ENCODE peak calls at places on chromosomes 11 and 22, in seven cellular contexts. J is ovary; D is MM.1S; S is stimulated activated naive CD8-positive, alpha-beta T cell treated with anti-CD3 and anti-CD28 coated beads, Interleukin-15, amount 100 ng/mL, for 72 hours; B is mucosa of gallbladder; N is T-helper 9 cell; C is HEK293T. W is an unnamed sample.

GRCh38 chr22:27986937-27987336 is 67.9 kb upstream of the PITPNB start:
- DNase-seq in J (no peak), B (no peak), C (no peak), N (no peak), S (no peak), D (no peak), W (peak; percentile 15)

GRCh38 chr11:66546368-66546965 is at the start of gene ACTN3:
- DNase-seq in N (peak; percentile 15), S (no peak), C (no peak), D (no peak), B (peak; percentile 22), J (peak; percentile 71), W (no peak)

GRCh38 chr11:9990221-9990973 is 303.6 kb downstream of the SBF2 start:
- DNase-seq in S (no peak), N (no peak), J (no peak), C (no peak), D (no peak), B (no peak), W (no peak)

GRCh38 chr22:23752090-23752691 is 1.3 kb upstream of the ZNF70 start:
- DNase-seq in J (peak; percentile 47), D (no peak), B (no peak), S (no peak), C (no peak), N (no peak), W (no peak)

GRCh38 chr11:57778318-57779037 is 16.9 kb downstream of the CTNND1 start:
- DNase-seq in C (peak; percentile 72), B (peak; percentile 95), S (no peak), J (peak; percentile 96), N (no peak), D (no peak), W (peak; percentile 100)

GRCh38 chr11:46658259-46658658 is 40.9 kb downstream of the ATG13 start:
- DNase-seq in S (no peak), N (no peak), D (no peak), J (no peak), C (no peak), B (no peak), W (no peak)

GRCh38 chr22:29799217-29799680 is 32.1 kb downstream of the UQCR10 start:
- DNase-seq in D (no peak), B (peak; percentile 93), S (no peak), N (no peak), J (peak; percentile 79), C (no peak), W (peak; percentile 73)

GRCh38 chr22:45537734-45538181 is 35.1 kb downstream of the FBLN1 start:
- DNase-seq in N (no peak), J (peak; percentile 72), B (peak; percentile 31), C (no peak), D (no peak), S (no peak), W (peak; percentile 91)

GRCh38 chr22:19853879-19854777 is 546 bp downstream of the GNB1L start:
- DNase-seq in C (peak; percentile 14), J (peak; percentile 44), B (peak; percentile 10), D (peak; percentile 22), N (no peak), S (peak; percentile 31), W (peak; percentile 40)

GRCh38 chr11:61949169-61950034 is 749 bp upstream of the BEST1 start:
- DNase-seq in B (peak; percentile 64), C (peak; percentile 79), J (peak; percentile 79), N (no peak), D (peak; percentile 26), S (peak; percentile 79), W (peak; percentile 85)

GRCh38 chr11:35105319-35106063 is 33.5 kb upstream of the CD44 start:
- DNase-seq in J (no peak), N (no peak), D (no peak), C (no peak), S (no peak), B (peak; percentile 21), W (no peak)

GRCh38 chr11:3196161-3197043 is 22.2 kb downstream of the MRGPRG start:
- DNase-seq in S (no peak), J (no peak), C (no peak), D (no peak), B (no peak), N (no peak), W (no peak)

GRCh38 chr22:22074634-22075381 is 92.2 kb upstream of the TOP3B start:
- DNase-seq in S (no peak), B (peak; percentile 33), N (no peak), C (no peak), J (no peak), D (no peak), W (no peak)

GRCh38 chr22:30947821-30948454 is 20.6 kb downstream of the MORC2 start:
- DNase-seq in D (peak; percentile 15), B (no peak), J (no peak), N (no peak), C (peak; percentile 30), S (no peak), W (no peak)

GRCh38 chr11:43920598-43921419 is 21.6 kb upstream of the C11orf96 start:
- DNase-seq in S (peak; percentile 69), D (peak; percentile 34), N (no peak), J (peak; percentile 69), C (no peak), B (peak; percentile 86), W (peak; percentile 94)

GRCh38 chr22:44586337-44586990 is 88.4 kb upstream of the RTL6 start:
- DNase-seq in J (no peak), C (no peak), B (no peak), D (no peak), S (no peak), N (no peak), W (no peak)